ENCODE peak calls at places on chromosome 12, in six cellular contexts. T is H1, B is K562, C is GM12891, D is GM12878, M is HepG2. J is an unnamed sample.

GRCh38 chr12:86249276-86249675 is 6.9 kb downstream of the MGAT4C start:
- DNase-seq in T (no peak), B (no peak), M (no peak), C (no peak), D (no peak), J (no peak)

GRCh38 chr12:81078469-81079196 is 754 bp downstream of the ACSS3 start:
- DNase-seq in C (no peak), D (no peak), T (no peak), B (no peak), M (peak; percentile 88), J (no peak)

GRCh38 chr12:132589856-132590255 is 20.5 kb downstream of the LRCOL1 start:
- DNase-seq in C (no peak), D (no peak), T (no peak), B (no peak), M (no peak), J (no peak)

GRCh38 chr12:120062976-120063579 is 53.5 kb downstream of the RAB35 start:
- DNase-seq in D (no peak), B (no peak), T (no peak), M (peak; percentile 73), C (no peak), J (no peak)

GRCh38 chr12:48943221-48943620 is 14.1 kb downstream of the ARF3 start:
- DNase-seq in M (no peak), B (no peak), T (no peak), C (no peak), D (no peak), J (no peak)

GRCh38 chr12:122869207-122869973 is 26.5 kb downstream of the VPS37B start:
- DNase-seq in C (no peak), B (no peak), M (no peak), D (no peak), T (no peak), J (no peak)

GRCh38 chr12:117038919-117039318 is 60.3 kb downstream of the TESC start:
- DNase-seq in D (no peak), B (no peak), M (no peak), C (no peak), T (no peak), J (no peak)

GRCh38 chr12:25801621-25802243 is 156.8 kb upstream of the RASSF8 start:
- DNase-seq in T (no peak), B (no peak), M (no peak), D (no peak), C (no peak), J (no peak)

GRCh38 chr12:68867606-68868005 is 59.6 kb downstream of the MDM2 start:
- DNase-seq in M (no peak), T (peak; percentile 63), C (no peak), D (no peak), B (no peak), J (no peak)

GRCh38 chr12:6766651-6767300 is 613 bp downstream of the PTMS start:
- DNase-seq in M (peak; percentile 44), D (no peak), B (peak; percentile 81), C (no peak), T (peak; percentile 85), J (peak; percentile 71)

GRCh38 chr12:113000433-113000832 is 22.1 kb downstream of the OAS2 start:
- DNase-seq in B (no peak), T (no peak), M (no peak), D (no peak), C (no peak), J (no peak)

GRCh38 chr12:49863946-49864816 is 21.3 kb upstream of the BCDIN3D start:
- DNase-seq in M (no peak), T (no peak), D (no peak), B (no peak), C (no peak), J (no peak)

GRCh38 chr12:105106621-105107020 is 910 bp upstream of the WASHC4 start:
- DNase-seq in B (no peak), C (no peak), T (no peak), M (no peak), D (no peak), J (no peak)

GRCh38 chr12:54890339-54890738 is 36.0 kb downstream of the MUCL1 start:
- DNase-seq in D (no peak), B (no peak), T (no peak), M (no peak), C (no peak), J (no peak)

GRCh38 chr12:112979281-112979680 is 962 bp downstream of the OAS2 start:
- DNase-seq in T (no peak), M (no peak), C (no peak), D (peak; percentile 38), B (no peak), J (no peak)

GRCh38 chr12:75720807-75721206 is 209.4 kb upstream of the KRR1 start:
- DNase-seq in D (no peak), M (no peak), C (no peak), T (no peak), B (peak; percentile 19), J (no peak)

GRCh38 chr12:121600702-121601336 is 20.0 kb upstream of the KDM2B start:
- DNase-seq in C (no peak), M (no peak), T (no peak), B (no peak), D (no peak), J (no peak)

GRCh38 chr12:65248656-65249633 is 29.5 kb upstream of the MSRB3 start:
- DNase-seq in M (no peak), C (no peak), D (no peak), B (peak; percentile 1), T (no peak), J (no peak)

GRCh38 chr12:109358154-109358869 is 10.6 kb downstream of the MYO1H start:
- DNase-seq in T (no peak), M (no peak), C (peak; percentile 6), D (peak; percentile 34), B (no peak), J (peak; percentile 15)

GRCh38 chr12:105212431-105212830 is 23.5 kb downstream of the APPL2 start:
- DNase-seq in T (no peak), M (no peak), C (no peak), B (no peak), D (no peak), J (no peak)

GRCh38 chr12:81819991-81820633 is 61.0 kb upstream of the PPFIA2 start:
- DNase-seq in C (no peak), T (no peak), D (no peak), B (no peak), M (no peak), J (no peak)

GRCh38 chr12:52231305-52232232 is 1.5 kb upstream of the KRT7 start:
- DNase-seq in T (no peak), M (no peak), B (no peak), D (no peak), C (no peak), J (no peak)

GRCh38 chr12:110689002-110689600 is at the start of gene HVCN1:
- DNase-seq in D (no peak), B (peak; percentile 28), M (no peak), C (peak; percentile 71), T (peak; percentile 85), J (peak; percentile 73)

GRCh38 chr12:110686294-110686903 is 2.5 kb downstream of the HVCN1 start:
- DNase-seq in M (no peak), B (no peak), D (no peak), T (no peak), C (no peak), J (no peak)

GRCh38 chr12:110689601-110690430 is 901 bp upstream of the HVCN1 start:
- DNase-seq in C (peak; percentile 68), D (peak; percentile 57), B (peak; percentile 61), M (no peak), T (peak; percentile 78), J (peak; percentile 64)

GRCh38 chr12:110687770-110688169 is 1.1 kb downstream of the HVCN1 start:
- DNase-seq in D (no peak), B (peak; percentile 75), M (no peak), C (no peak), T (no peak), J (no peak)

DNA sequence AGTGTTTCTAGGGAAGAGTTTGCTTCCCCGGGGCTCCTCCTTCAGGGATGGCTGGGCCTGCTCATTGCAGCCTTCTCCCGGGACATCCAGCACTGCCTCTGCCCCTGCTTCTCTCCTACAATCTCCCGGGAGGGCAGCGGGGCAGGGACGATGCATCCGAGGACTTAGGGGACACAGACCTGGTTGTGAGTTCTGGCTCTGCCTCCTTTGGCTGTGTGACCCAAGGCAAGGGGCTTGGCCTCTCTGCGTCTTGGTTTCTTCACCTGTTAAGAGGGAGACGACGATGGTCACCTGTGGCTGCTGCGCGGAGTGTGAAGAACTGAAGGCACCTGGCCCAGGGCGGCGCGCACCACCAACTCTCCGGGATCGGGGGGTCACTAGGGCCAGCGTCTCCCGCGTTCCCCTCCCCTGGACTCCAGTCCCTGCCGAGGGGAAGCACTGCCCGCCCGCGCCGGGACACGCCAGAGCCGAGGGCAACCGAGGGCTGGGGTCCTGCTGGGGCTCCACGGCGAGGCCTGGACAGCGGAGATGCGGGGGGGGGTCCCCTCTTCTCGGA is 391 bp downstream of the HVCN1 start:
- DNase-seq in D (no peak), T (no peak), B (no peak), M (no peak), C (no peak), J (no peak)
- TF ChIP-seq TAF1 in D (no peak), T (no peak), B (no peak), M (no peak), C (no peak), J (no peak)

GRCh38 chr12:125105600-125105999 is 40.4 kb downstream of the AACS start:
- DNase-seq in B (no peak), T (no peak), M (no peak), C (no peak), D (no peak), J (no peak)
- TF ChIP-seq POLR2A in B (no peak), T (no peak), M (no peak), C (no peak), D (no peak), J (no peak)

GRCh38 chr12:30985814-30986452 is 59.4 kb downstream of the TSPAN11 start:
- DNase-seq in B (peak; percentile 30), T (peak; percentile 85), C (peak; percentile 81), M (peak; percentile 33), D (no peak), J (peak; percentile 61)
- TF ChIP-seq POLR2AphosphoS5 in B (no peak), T (no peak), C (no peak), M (no peak), D (no peak), J (no peak)

DNA sequence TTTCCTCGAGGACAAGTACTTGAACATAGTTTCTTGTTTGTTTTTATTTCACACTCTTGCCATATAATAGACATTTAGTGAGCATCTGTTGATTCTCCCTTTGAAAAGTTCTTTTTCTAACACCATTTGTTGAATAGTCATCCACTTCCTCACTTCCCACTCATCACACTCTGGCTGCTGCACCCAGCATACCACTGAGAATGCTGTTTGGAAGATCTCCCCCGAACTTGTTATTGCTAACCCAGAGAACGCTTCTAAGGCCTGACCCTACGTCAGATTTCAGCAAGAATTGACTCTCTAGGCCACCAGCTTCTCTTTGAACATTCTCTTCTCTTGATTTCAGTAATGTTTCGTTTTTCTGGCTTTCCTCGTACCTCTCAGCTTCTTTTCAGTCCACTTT is 93.9 kb upstream of the SLC38A4 start:
- DNase-seq in M (no peak), B (no peak), D (no peak), C (no peak), T (no peak), J (no peak)
- TF ChIP-seq TAF1 in M (no peak), B (no peak), D (no peak), C (no peak), T (no peak), J (no peak)

DNA sequence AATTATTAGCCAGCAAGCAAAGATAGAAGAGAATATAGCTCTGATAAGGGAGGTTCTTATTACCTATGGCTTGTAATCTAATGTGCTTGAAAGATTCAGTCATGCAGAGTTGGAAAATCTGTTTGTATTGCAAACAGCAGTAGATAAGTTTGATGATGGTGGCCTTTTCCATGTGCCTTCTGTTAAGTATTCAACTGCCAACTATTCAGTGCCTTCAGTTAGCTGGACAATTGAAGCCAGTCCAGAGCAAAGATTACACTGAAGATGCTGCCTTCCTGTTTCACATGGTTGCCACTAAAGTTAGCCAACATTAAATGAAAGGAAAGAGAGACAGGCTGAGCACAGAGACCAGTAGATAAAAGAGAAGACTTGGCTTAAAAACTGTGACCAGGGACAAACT is 92.7 kb upstream of the SLC38A2 start:
- DNase-seq in B (no peak), T (no peak), C (no peak), D (no peak), M (peak; percentile 28), J (no peak)
- TF ChIP-seq POLR2A in B (no peak), T (no peak), C (no peak), D (no peak), M (no peak), J (no peak)

J was measured in GM12892.